ENCODE peak calls at places on chromosomes 12 and 14, in ten cellular contexts. One of them, this sample, is unnamed.

GRCh38 chr12:69630191-69630590 is 19.5 kb upstream of the LRRC10 start:
- DNase-seq in WERI-Rb-1: no peak
- DNase-seq in astrocyte of the spinal cord: no peak
- DNase-seq in endothelial cell: no peak
- DNase-seq in glutamatergic neuron: no peak
- DNase-seq in activated naive CD8-positive, alpha-beta T cell treated with anti-CD3 and anti-CD28 coated beads, Interleukin-2, amount 10 ng/mL, durations not matched to agents 7 days and 5 days: no peak
- DNase-seq in SHP77 treated with DMSO at 0.1 percent for 48 hours: no peak
- DNase-seq in activated naive CD4-positive, alpha-beta T cell treated with anti-CD3 and anti-CD28 coated beads, Interleukin-2, amount 10 ng/mL, durations not matched to agents 7 days and 5 days: no peak
- DNase-seq in H4: no peak
- DNase-seq in neural crest cell: no peak
- DNase-seq in this sample: no peak

GRCh38 chr14:76271371-76271770 is 104.6 kb upstream of the ESRRB start:
- DNase-seq in WERI-Rb-1: no peak
- DNase-seq in astrocyte of the spinal cord: no peak
- DNase-seq in endothelial cell: no peak
- DNase-seq in glutamatergic neuron: no peak
- DNase-seq in activated naive CD8-positive, alpha-beta T cell treated with anti-CD3 and anti-CD28 coated beads, Interleukin-2, amount 10 ng/mL, durations not matched to agents 7 days and 5 days: no peak
- DNase-seq in SHP77 treated with DMSO at 0.1 percent for 48 hours: no peak
- DNase-seq in activated naive CD4-positive, alpha-beta T cell treated with anti-CD3 and anti-CD28 coated beads, Interleukin-2, amount 10 ng/mL, durations not matched to agents 7 days and 5 days: no peak
- DNase-seq in H4: no peak
- DNase-seq in neural crest cell: no peak
- DNase-seq in this sample: no peak

GRCh38 chr14:51650721-51651387 is 856 bp upstream of the FRMD6 start:
- DNase-seq in WERI-Rb-1: no peak
- DNase-seq in astrocyte of the spinal cord: no peak
- DNase-seq in endothelial cell: peak
- DNase-seq in glutamatergic neuron: peak
- DNase-seq in activated naive CD8-positive, alpha-beta T cell treated with anti-CD3 and anti-CD28 coated beads, Interleukin-2, amount 10 ng/mL, durations not matched to agents 7 days and 5 days: peak
- DNase-seq in SHP77 treated with DMSO at 0.1 percent for 48 hours: no peak
- DNase-seq in activated naive CD4-positive, alpha-beta T cell treated with anti-CD3 and anti-CD28 coated beads, Interleukin-2, amount 10 ng/mL, durations not matched to agents 7 days and 5 days: no peak
- DNase-seq in H4: no peak
- DNase-seq in neural crest cell: no peak
- DNase-seq in this sample: peak

GRCh38 chr14:102209224-102209966 is 69.7 kb downstream of the WDR20 start:
- DNase-seq in WERI-Rb-1: no peak
- DNase-seq in astrocyte of the spinal cord: no peak
- DNase-seq in endothelial cell: no peak
- DNase-seq in glutamatergic neuron: no peak
- DNase-seq in activated naive CD8-positive, alpha-beta T cell treated with anti-CD3 and anti-CD28 coated beads, Interleukin-2, amount 10 ng/mL, durations not matched to agents 7 days and 5 days: no peak
- DNase-seq in SHP77 treated with DMSO at 0.1 percent for 48 hours: no peak
- DNase-seq in activated naive CD4-positive, alpha-beta T cell treated with anti-CD3 and anti-CD28 coated beads, Interleukin-2, amount 10 ng/mL, durations not matched to agents 7 days and 5 days: no peak
- DNase-seq in H4: no peak
- DNase-seq in neural crest cell: no peak
- DNase-seq in this sample: peak

GRCh38 chr12:49827351-49828099 is 688 bp downstream of the NCKAP5L start:
- DNase-seq in WERI-Rb-1: peak
- DNase-seq in astrocyte of the spinal cord: peak
- DNase-seq in endothelial cell: peak
- DNase-seq in glutamatergic neuron: peak
- DNase-seq in activated naive CD8-positive, alpha-beta T cell treated with anti-CD3 and anti-CD28 coated beads, Interleukin-2, amount 10 ng/mL, durations not matched to agents 7 days and 5 days: peak
- DNase-seq in SHP77 treated with DMSO at 0.1 percent for 48 hours: no peak
- DNase-seq in activated naive CD4-positive, alpha-beta T cell treated with anti-CD3 and anti-CD28 coated beads, Interleukin-2, amount 10 ng/mL, durations not matched to agents 7 days and 5 days: peak
- DNase-seq in H4: peak
- DNase-seq in neural crest cell: peak
- DNase-seq in this sample: peak

GRCh38 chr12:68794653-68795253 is 13.2 kb upstream of the MDM2 start:
- DNase-seq in WERI-Rb-1: no peak
- DNase-seq in astrocyte of the spinal cord: peak
- DNase-seq in endothelial cell: no peak
- DNase-seq in glutamatergic neuron: no peak
- DNase-seq in activated naive CD8-positive, alpha-beta T cell treated with anti-CD3 and anti-CD28 coated beads, Interleukin-2, amount 10 ng/mL, durations not matched to agents 7 days and 5 days: no peak
- DNase-seq in SHP77 treated with DMSO at 0.1 percent for 48 hours: no peak
- DNase-seq in activated naive CD4-positive, alpha-beta T cell treated with anti-CD3 and anti-CD28 coated beads, Interleukin-2, amount 10 ng/mL, durations not matched to agents 7 days and 5 days: no peak
- DNase-seq in H4: no peak
- DNase-seq in neural crest cell: no peak
- DNase-seq in this sample: peak

GRCh38 chr12:123139926-123140674 is 10.8 kb downstream of the PITPNM2 start:
- DNase-seq in WERI-Rb-1: peak
- DNase-seq in astrocyte of the spinal cord: peak
- DNase-seq in endothelial cell: no peak
- DNase-seq in glutamatergic neuron: peak
- DNase-seq in activated naive CD8-positive, alpha-beta T cell treated with anti-CD3 and anti-CD28 coated beads, Interleukin-2, amount 10 ng/mL, durations not matched to agents 7 days and 5 days: no peak
- DNase-seq in SHP77 treated with DMSO at 0.1 percent for 48 hours: peak
- DNase-seq in activated naive CD4-positive, alpha-beta T cell treated with anti-CD3 and anti-CD28 coated beads, Interleukin-2, amount 10 ng/mL, durations not matched to agents 7 days and 5 days: no peak
- DNase-seq in H4: peak
- DNase-seq in neural crest cell: no peak
- DNase-seq in this sample: peak

GRCh38 chr12:126998747-126999285 is 1268.2 kb upstream of the TMEM132C start:
- DNase-seq in WERI-Rb-1: no peak
- DNase-seq in astrocyte of the spinal cord: peak
- DNase-seq in endothelial cell: no peak
- DNase-seq in glutamatergic neuron: no peak
- DNase-seq in activated naive CD8-positive, alpha-beta T cell treated with anti-CD3 and anti-CD28 coated beads, Interleukin-2, amount 10 ng/mL, durations not matched to agents 7 days and 5 days: no peak
- DNase-seq in SHP77 treated with DMSO at 0.1 percent for 48 hours: no peak
- DNase-seq in activated naive CD4-positive, alpha-beta T cell treated with anti-CD3 and anti-CD28 coated beads, Interleukin-2, amount 10 ng/mL, durations not matched to agents 7 days and 5 days: no peak
- DNase-seq in H4: no peak
- DNase-seq in neural crest cell: no peak
- DNase-seq in this sample: peak

GRCh38 chr12:120199025-120199424 is 1.9 kb downstream of the RPLP0 start:
- DNase-seq in WERI-Rb-1: no peak
- DNase-seq in astrocyte of the spinal cord: no peak
- DNase-seq in endothelial cell: no peak
- DNase-seq in glutamatergic neuron: no peak
- DNase-seq in activated naive CD8-positive, alpha-beta T cell treated with anti-CD3 and anti-CD28 coated beads, Interleukin-2, amount 10 ng/mL, durations not matched to agents 7 days and 5 days: no peak
- DNase-seq in SHP77 treated with DMSO at 0.1 percent for 48 hours: no peak
- DNase-seq in activated naive CD4-positive, alpha-beta T cell treated with anti-CD3 and anti-CD28 coated beads, Interleukin-2, amount 10 ng/mL, durations not matched to agents 7 days and 5 days: no peak
- DNase-seq in H4: no peak
- DNase-seq in neural crest cell: no peak
- DNase-seq in this sample: peak

GRCh38 chr14:76917759-76918175 is 91.6 kb downstream of the LRRC74A start:
- DNase-seq in WERI-Rb-1: no peak
- DNase-seq in astrocyte of the spinal cord: peak
- DNase-seq in endothelial cell: no peak
- DNase-seq in glutamatergic neuron: no peak
- DNase-seq in activated naive CD8-positive, alpha-beta T cell treated with anti-CD3 and anti-CD28 coated beads, Interleukin-2, amount 10 ng/mL, durations not matched to agents 7 days and 5 days: no peak
- DNase-seq in SHP77 treated with DMSO at 0.1 percent for 48 hours: no peak
- DNase-seq in activated naive CD4-positive, alpha-beta T cell treated with anti-CD3 and anti-CD28 coated beads, Interleukin-2, amount 10 ng/mL, durations not matched to agents 7 days and 5 days: no peak
- DNase-seq in H4: peak
- DNase-seq in neural crest cell: no peak
- DNase-seq in this sample: no peak

GRCh38 chr12:131901431-131902331 is 7.3 kb downstream of the ULK1 start:
- DNase-seq in WERI-Rb-1: no peak
- DNase-seq in astrocyte of the spinal cord: no peak
- DNase-seq in endothelial cell: no peak
- DNase-seq in glutamatergic neuron: no peak
- DNase-seq in activated naive CD8-positive, alpha-beta T cell treated with anti-CD3 and anti-CD28 coated beads, Interleukin-2, amount 10 ng/mL, durations not matched to agents 7 days and 5 days: no peak
- DNase-seq in SHP77 treated with DMSO at 0.1 percent for 48 hours: no peak
- DNase-seq in activated naive CD4-positive, alpha-beta T cell treated with anti-CD3 and anti-CD28 coated beads, Interleukin-2, amount 10 ng/mL, durations not matched to agents 7 days and 5 days: no peak
- DNase-seq in H4: no peak
- DNase-seq in neural crest cell: no peak
- DNase-seq in this sample: no peak

GRCh38 chr14:41668346-41668745 is 61.7 kb downstream of the LRFN5 start:
- DNase-seq in WERI-Rb-1: no peak
- DNase-seq in astrocyte of the spinal cord: peak
- DNase-seq in endothelial cell: no peak
- DNase-seq in glutamatergic neuron: no peak
- DNase-seq in activated naive CD8-positive, alpha-beta T cell treated with anti-CD3 and anti-CD28 coated beads, Interleukin-2, amount 10 ng/mL, durations not matched to agents 7 days and 5 days: no peak
- DNase-seq in SHP77 treated with DMSO at 0.1 percent for 48 hours: no peak
- DNase-seq in activated naive CD4-positive, alpha-beta T cell treated with anti-CD3 and anti-CD28 coated beads, Interleukin-2, amount 10 ng/mL, durations not matched to agents 7 days and 5 days: no peak
- DNase-seq in H4: no peak
- DNase-seq in neural crest cell: no peak
- DNase-seq in this sample: no peak

GRCh38 chr12:4648099-4648498 is 752 bp downstream of the AKAP3 start:
- DNase-seq in WERI-Rb-1: no peak
- DNase-seq in astrocyte of the spinal cord: no peak
- DNase-seq in endothelial cell: no peak
- DNase-seq in glutamatergic neuron: no peak
- DNase-seq in activated naive CD8-positive, alpha-beta T cell treated with anti-CD3 and anti-CD28 coated beads, Interleukin-2, amount 10 ng/mL, durations not matched to agents 7 days and 5 days: no peak
- DNase-seq in SHP77 treated with DMSO at 0.1 percent for 48 hours: peak
- DNase-seq in activated naive CD4-positive, alpha-beta T cell treated with anti-CD3 and anti-CD28 coated beads, Interleukin-2, amount 10 ng/mL, durations not matched to agents 7 days and 5 days: no peak
- DNase-seq in H4: no peak
- DNase-seq in neural crest cell: no peak
- DNase-seq in this sample: peak

GRCh38 chr12:3213171-3213570 is 136.0 kb downstream of the TSPAN9 start:
- DNase-seq in WERI-Rb-1: peak
- DNase-seq in astrocyte of the spinal cord: no peak
- DNase-seq in endothelial cell: no peak
- DNase-seq in glutamatergic neuron: peak
- DNase-seq in activated naive CD8-positive, alpha-beta T cell treated with anti-CD3 and anti-CD28 coated beads, Interleukin-2, amount 10 ng/mL, durations not matched to agents 7 days and 5 days: no peak
- DNase-seq in SHP77 treated with DMSO at 0.1 percent for 48 hours: no peak
- DNase-seq in activated naive CD4-positive, alpha-beta T cell treated with anti-CD3 and anti-CD28 coated beads, Interleukin-2, amount 10 ng/mL, durations not matched to agents 7 days and 5 days: no peak
- DNase-seq in H4: no peak
- DNase-seq in neural crest cell: no peak
- DNase-seq in this sample: no peak

GRCh38 chr14:73795974-73796373 is 55.7 kb upstream of the PTGR2 start:
- DNase-seq in WERI-Rb-1: no peak
- DNase-seq in astrocyte of the spinal cord: peak
- DNase-seq in endothelial cell: no peak
- DNase-seq in glutamatergic neuron: no peak
- DNase-seq in activated naive CD8-positive, alpha-beta T cell treated with anti-CD3 and anti-CD28 coated beads, Interleukin-2, amount 10 ng/mL, durations not matched to agents 7 days and 5 days: no peak
- DNase-seq in SHP77 treated with DMSO at 0.1 percent for 48 hours: no peak
- DNase-seq in activated naive CD4-positive, alpha-beta T cell treated with anti-CD3 and anti-CD28 coated beads, Interleukin-2, amount 10 ng/mL, durations not matched to agents 7 days and 5 days: no peak
- DNase-seq in H4: no peak
- DNase-seq in neural crest cell: no peak
- DNase-seq in this sample: peak

GRCh38 chr12:94730846-94731245 is 80.5 kb upstream of the TMCC3 start:
- DNase-seq in WERI-Rb-1: no peak
- DNase-seq in astrocyte of the spinal cord: no peak
- DNase-seq in endothelial cell: no peak
- DNase-seq in glutamatergic neuron: no peak
- DNase-seq in activated naive CD8-positive, alpha-beta T cell treated with anti-CD3 and anti-CD28 coated beads, Interleukin-2, amount 10 ng/mL, durations not matched to agents 7 days and 5 days: no peak
- DNase-seq in SHP77 treated with DMSO at 0.1 percent for 48 hours: no peak
- DNase-seq in activated naive CD4-positive, alpha-beta T cell treated with anti-CD3 and anti-CD28 coated beads, Interleukin-2, amount 10 ng/mL, durations not matched to agents 7 days and 5 days: no peak
- DNase-seq in H4: no peak
- DNase-seq in neural crest cell: no peak
- DNase-seq in this sample: no peak

GRCh38 chr12:69007166-69007857 is 74.3 kb upstream of the CPM start:
- DNase-seq in WERI-Rb-1: no peak
- DNase-seq in astrocyte of the spinal cord: peak
- DNase-seq in endothelial cell: no peak
- DNase-seq in glutamatergic neuron: no peak
- DNase-seq in activated naive CD8-positive, alpha-beta T cell treated with anti-CD3 and anti-CD28 coated beads, Interleukin-2, amount 10 ng/mL, durations not matched to agents 7 days and 5 days: no peak
- DNase-seq in SHP77 treated with DMSO at 0.1 percent for 48 hours: peak
- DNase-seq in activated naive CD4-positive, alpha-beta T cell treated with anti-CD3 and anti-CD28 coated beads, Interleukin-2, amount 10 ng/mL, durations not matched to agents 7 days and 5 days: no peak
- DNase-seq in H4: peak
- DNase-seq in neural crest cell: no peak
- DNase-seq in this sample: peak

GRCh38 chr12:89694542-89694941 is 14.1 kb downstream of the ATP2B1 start:
- DNase-seq in WERI-Rb-1: no peak
- DNase-seq in astrocyte of the spinal cord: no peak
- DNase-seq in endothelial cell: no peak
- DNase-seq in glutamatergic neuron: no peak
- DNase-seq in activated naive CD8-positive, alpha-beta T cell treated with anti-CD3 and anti-CD28 coated beads, Interleukin-2, amount 10 ng/mL, durations not matched to agents 7 days and 5 days: no peak
- DNase-seq in SHP77 treated with DMSO at 0.1 percent for 48 hours: no peak
- DNase-seq in activated naive CD4-positive, alpha-beta T cell treated with anti-CD3 and anti-CD28 coated beads, Interleukin-2, amount 10 ng/mL, durations not matched to agents 7 days and 5 days: no peak
- DNase-seq in H4: no peak
- DNase-seq in neural crest cell: no peak
- DNase-seq in this sample: no peak

GRCh38 chr14:96363751-96364336 is 518 bp downstream of the GSKIP start:
- DNase-seq in WERI-Rb-1: peak
- DNase-seq in astrocyte of the spinal cord: peak
- DNase-seq in endothelial cell: peak
- DNase-seq in glutamatergic neuron: peak
- DNase-seq in activated naive CD8-positive, alpha-beta T cell treated with anti-CD3 and anti-CD28 coated beads, Interleukin-2, amount 10 ng/mL, durations not matched to agents 7 days and 5 days: no peak
- DNase-seq in SHP77 treated with DMSO at 0.1 percent for 48 hours: no peak
- DNase-seq in activated naive CD4-positive, alpha-beta T cell treated with anti-CD3 and anti-CD28 coated beads, Interleukin-2, amount 10 ng/mL, durations not matched to agents 7 days and 5 days: peak
- DNase-seq in H4: peak
- DNase-seq in neural crest cell: peak
- DNase-seq in this sample: peak

GRCh38 chr14:89299587-89299986 is 117.4 kb downstream of the FOXN3 start:
- DNase-seq in WERI-Rb-1: no peak
- DNase-seq in astrocyte of the spinal cord: no peak
- DNase-seq in endothelial cell: no peak
- DNase-seq in glutamatergic neuron: no peak
- DNase-seq in activated naive CD8-positive, alpha-beta T cell treated with anti-CD3 and anti-CD28 coated beads, Interleukin-2, amount 10 ng/mL, durations not matched to agents 7 days and 5 days: no peak
- DNase-seq in SHP77 treated with DMSO at 0.1 percent for 48 hours: no peak
- DNase-seq in activated naive CD4-positive, alpha-beta T cell treated with anti-CD3 and anti-CD28 coated beads, Interleukin-2, amount 10 ng/mL, durations not matched to agents 7 days and 5 days: no peak
- DNase-seq in H4: no peak
- DNase-seq in neural crest cell: no peak
- DNase-seq in this sample: no peak

GRCh38 chr12:68435816-68436215 is 103.7 kb upstream of the MDM1 start:
- DNase-seq in WERI-Rb-1: no peak
- DNase-seq in astrocyte of the spinal cord: peak
- DNase-seq in endothelial cell: no peak
- DNase-seq in glutamatergic neuron: no peak
- DNase-seq in activated naive CD8-positive, alpha-beta T cell treated with anti-CD3 and anti-CD28 coated beads, Interleukin-2, amount 10 ng/mL, durations not matched to agents 7 days and 5 days: no peak
- DNase-seq in SHP77 treated with DMSO at 0.1 percent for 48 hours: no peak
- DNase-seq in activated naive CD4-positive, alpha-beta T cell treated with anti-CD3 and anti-CD28 coated beads, Interleukin-2, amount 10 ng/mL, durations not matched to agents 7 days and 5 days: no peak
- DNase-seq in H4: no peak
- DNase-seq in neural crest cell: no peak
- DNase-seq in this sample: peak